ENCODE peak calls at places on chromosome 19, in eight cellular contexts. R is endodermal cell, H is Panc1, P is pancreas, F is spleen, N is neural progenitor cell, M is ascending aorta, U is A549. V is an unnamed sample. For H3K9me3, the result is how much of the 10 kb centered on the place peaks cover.

GRCh38 chr19:21023901-21024300 is 3.4 kb downstream of the ZNF430 start:
- DNase-seq in R (no peak), H (no peak), P (no peak), F (no peak), N (no peak), M (no peak), U (no peak), V (no peak)

GRCh38 chr19:12647490-12648071 is 19.0 kb downstream of the MAN2B1 start:
- DNase-seq in R (peak), H (no peak), P (peak), F (peak), N (peak), M (no peak), U (no peak), V (peak)

GRCh38 chr19:38617764-38618589 is at the start of gene MAP4K1:
- DNase-seq in R (peak), H (no peak), P (peak), F (peak), N (peak), M (peak), U (no peak), V (no peak)

GRCh38 chr19:30679286-30679685 is 307.1 kb downstream of the ZNF536 start:
- DNase-seq in R (no peak), H (no peak), P (no peak), F (no peak), N (no peak), M (no peak), U (no peak), V (no peak)

GRCh38 chr19:14073925-14074838 is 1.6 kb downstream of the MISP3 start:
- DNase-seq in R (no peak), H (no peak), P (peak), F (peak), N (no peak), M (no peak), U (no peak), V (no peak)

GRCh38 chr19:6837525-6837924 is 49.9 kb upstream of the ADGRE1 start:
- DNase-seq in R (no peak), H (no peak), P (no peak), F (no peak), N (no peak), M (no peak), U (no peak), V (no peak)

GRCh38 chr19:18477974-18478373 is 40.0 kb upstream of the ISYNA1 start:
- DNase-seq in R (no peak), H (no peak), P (no peak), F (peak), N (no peak), M (no peak), U (no peak), V (no peak)

GRCh38 chr19:19821366-19822147 is at the start of gene ZNF506:
- DNase-seq in R (peak), H (no peak), P (peak), F (peak), N (peak), M (peak), U (peak), V (peak)

GRCh38 chr19:30662211-30662861 is 290.2 kb downstream of the ZNF536 start:
- DNase-seq in R (peak), H (no peak), P (peak), F (no peak), N (no peak), M (peak), U (no peak), V (no peak)

GRCh38 chr19:4504297-4504701 is 14.0 kb downstream of the PLIN4 start:
- DNase-seq in R (no peak), H (no peak), P (no peak), F (no peak), N (no peak), M (no peak), U (no peak), V (no peak)

GRCh38 chr19:45584332-45585157 is at the start of gene OPA3:
- DNase-seq in R (peak), H (peak), P (peak), F (peak), N (peak), M (peak), U (peak), V (peak)

GRCh38 chr19:14218615-14219330 is 12.8 kb upstream of the ADGRL1 start:
- DNase-seq in R (no peak), H (no peak), P (no peak), F (no peak), N (no peak), M (no peak), U (no peak), V (no peak)

GRCh38 chr19:40575326-40575725 is 1.3 kb upstream of the SHKBP1 start:
- DNase-seq in R (no peak), H (no peak), P (no peak), F (no peak), N (no peak), M (no peak), U (no peak), V (no peak)

GRCh38 chr19:8259922-8260247 is 48.3 kb downstream of the CD320 start:
- DNase-seq in R (no peak), H (no peak), P (peak), F (peak), N (no peak), M (no peak), U (no peak), V (no peak)

GRCh38 chr19:19550972-19551861 is 13.2 kb downstream of the CILP2 start:
- DNase-seq in R (no peak), H (no peak), P (no peak), F (no peak), N (peak), M (no peak), U (no peak), V (no peak)

GRCh38 chr19:18385675-18386542 is at the start of gene GDF15:
- DNase-seq in R (peak), H (no peak), P (peak), F (peak), N (peak), M (peak), U (peak), V (no peak)

GRCh38 chr19:48632692-48633147 is 4.5 kb downstream of the DBP start:
- DNase-seq in R (peak), H (no peak), P (no peak), F (no peak), N (no peak), M (no peak), U (no peak), V (no peak)

GRCh38 chr19:48634424-48635262 is 2.5 kb downstream of the DBP start:
- DNase-seq in R (peak), H (no peak), P (peak), F (peak), N (peak), M (peak), U (peak), V (peak)

GRCh38 chr19:48635263-48635965 is 1.8 kb downstream of the DBP start:
- DNase-seq in R (peak), H (no peak), P (peak), F (peak), N (peak), M (peak), U (peak), V (peak)

GRCh38 chr19:48633148-48634035 is 3.8 kb downstream of the DBP start:
- DNase-seq in R (peak), H (no peak), P (no peak), F (no peak), N (no peak), M (no peak), U (no peak), V (no peak)

GRCh38 chr19:48634036-48634342 is 3.2 kb downstream of the DBP start:
- DNase-seq in R (no peak), H (no peak), P (no peak), F (no peak), N (no peak), M (no peak), U (no peak), V (no peak)
- H3K4me3 ChIP-seq in R (no peak), H (peak), P (no peak), F (peak), N (peak), M (peak), U (no peak), V (peak)

DNA sequence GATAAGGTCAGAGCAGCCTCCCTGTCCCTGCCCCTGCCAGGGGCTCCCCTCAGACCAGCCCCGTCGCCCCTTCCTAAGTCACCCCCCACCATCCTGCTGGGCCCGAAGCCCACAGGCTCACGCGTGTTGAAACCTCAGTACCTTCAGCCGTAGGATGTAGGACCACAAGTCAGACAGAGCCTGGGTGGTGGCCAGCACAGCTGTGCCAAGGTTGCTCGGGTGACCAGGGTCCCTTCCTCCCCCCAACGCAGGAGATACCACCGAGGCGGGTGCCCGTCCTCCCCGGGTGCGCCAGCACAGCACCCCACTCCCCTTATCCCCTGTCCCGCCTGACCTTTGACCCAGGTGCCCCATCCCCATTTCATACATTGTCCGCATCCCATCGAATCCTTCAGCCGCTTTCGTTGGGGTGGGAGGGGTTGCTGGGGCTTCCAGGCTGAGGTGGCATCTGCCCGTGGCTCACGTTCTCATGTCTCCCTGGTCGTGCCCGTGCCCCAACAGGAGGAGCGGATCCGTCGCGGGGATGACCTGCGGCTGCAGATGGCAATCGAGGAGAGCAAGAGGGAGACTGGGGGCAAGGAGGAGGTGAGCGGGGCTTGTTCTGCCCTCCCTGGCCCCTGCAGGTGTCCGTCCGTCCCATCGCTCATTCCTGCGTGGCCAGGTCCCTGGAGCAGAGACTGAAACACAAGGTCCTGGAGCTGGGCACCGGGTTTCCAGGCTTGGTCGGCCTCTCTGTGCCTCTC is 14.5 kb downstream of the EPN1 start:
- DNase-seq in R (no peak), H (no peak), P (no peak), F (peak), N (no peak), M (no peak), U (no peak), V (no peak)
- H3K27ac ChIP-seq in R (no peak), H (no peak), P (no peak), F (no peak), N (no peak), M (no peak), U (no peak), V (no peak)

DNA sequence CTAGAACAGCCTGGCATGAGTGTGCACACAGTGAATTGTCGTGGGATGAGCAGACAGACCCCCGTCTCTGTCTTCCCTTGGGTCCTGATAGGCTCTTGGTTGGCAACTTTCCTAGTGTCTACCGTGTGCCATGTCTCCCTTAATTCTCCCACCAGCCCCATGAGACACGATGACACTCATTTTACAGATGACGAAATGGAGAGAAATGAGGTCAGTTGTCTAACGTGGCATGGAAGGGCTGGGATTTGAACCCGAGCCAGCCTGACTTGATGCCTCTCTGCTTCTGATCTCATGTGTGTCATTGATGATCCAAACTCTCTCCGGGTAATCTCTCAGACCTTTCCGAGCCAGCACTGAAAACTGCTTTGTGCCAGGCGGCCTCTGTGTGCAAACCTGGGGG is 8.4 kb upstream of the KLK14 start:
- DNase-seq in R (no peak), H (no peak), P (no peak), F (no peak), N (no peak), M (no peak), U (no peak), V (no peak)
- H3K9me3 ChIP-seq in R (under half), H (under half), P (under half), F (under half), N (under half), M (under half), U (under half), V (under half)

GRCh38 chr19:10516064-10516385 is 1.2 kb downstream of the S1PR5 start:
- DNase-seq in R (no peak), H (no peak), P (no peak), F (no peak), N (no peak), M (no peak), U (no peak), V (no peak)
- H3K4me3 ChIP-seq in R (no peak), H (no peak), P (no peak), F (peak), N (no peak), M (no peak), U (no peak), V (no peak)

DNA sequence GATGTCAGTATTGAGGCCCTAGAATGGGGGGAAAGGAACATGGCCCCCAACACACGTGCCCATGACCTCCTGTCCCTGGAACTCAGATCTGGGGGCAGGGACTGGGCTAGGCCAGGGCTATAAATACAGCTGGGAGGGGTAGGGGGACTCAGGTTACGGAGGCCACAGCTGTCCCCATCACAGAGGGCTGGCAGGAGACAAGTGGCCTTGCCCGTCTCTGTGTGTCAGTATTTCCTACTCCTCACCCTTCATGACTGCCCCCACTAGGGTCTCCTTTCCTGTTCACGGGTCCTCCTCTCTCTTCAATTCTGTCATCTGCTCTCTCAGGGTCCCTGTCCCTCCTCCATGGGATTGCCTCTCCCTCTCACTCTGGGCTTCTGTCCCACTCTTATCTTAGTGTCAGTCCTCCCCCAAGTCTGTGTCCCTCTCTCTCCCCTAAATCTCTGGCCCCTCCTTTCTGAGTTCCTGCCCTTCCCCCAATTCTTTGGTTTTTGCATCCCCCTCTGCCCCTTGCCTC is 692 bp upstream of the HRC start:
- DNase-seq in R (peak), H (no peak), P (no peak), F (no peak), N (peak), M (no peak), U (no peak), V (peak)
- H3K27ac ChIP-seq in R (no peak), H (no peak), P (no peak), F (no peak), N (no peak), M (peak), U (no peak), V (peak)

GRCh38 chr19:27729332-27729731 is 1483.6 kb downstream of the UQCRFS1 start:
- DNase-seq in R (no peak), H (no peak), P (no peak), F (no peak), N (no peak), M (no peak), U (no peak), V (no peak)
- H3K9me3 ChIP-seq in R (half or more), H (under half), P (under half), F (half or more), N (half or more), M (under half), U (half or more), V (under half)

GRCh38 chr19:33441277-33441699 is 67.8 kb downstream of the CEBPG start:
- DNase-seq in R (no peak), H (no peak), P (no peak), F (peak), N (no peak), M (no peak), U (no peak), V (no peak)

GRCh38 chr19:33443638-33444195 is 70.2 kb downstream of the CEBPG start:
- DNase-seq in R (no peak), H (no peak), P (no peak), F (peak), N (no peak), M (no peak), U (no peak), V (no peak)

GRCh38 chr19:33441828-33442227 is 68.3 kb downstream of the CEBPG start:
- DNase-seq in R (no peak), H (no peak), P (no peak), F (peak), N (no peak), M (no peak), U (no peak), V (no peak)

GRCh38 chr19:33444238-33444992 is 70.9 kb downstream of the CEBPG start:
- DNase-seq in R (no peak), H (no peak), P (no peak), F (peak), N (no peak), M (no peak), U (no peak), V (no peak)

GRCh38 chr19:33442706-33443105 is 69.2 kb downstream of the CEBPG start:
- DNase-seq in R (no peak), H (no peak), P (no peak), F (peak), N (no peak), M (no peak), U (no peak), V (no peak)
- H3K4me3 ChIP-seq in R (no peak), H (no peak), P (no peak), F (no peak), N (no peak), M (no peak), U (no peak), V (no peak)

GRCh38 chr19:3034194-3034844 is 5.2 kb upstream of the TLE2 start:
- DNase-seq in R (no peak), H (no peak), P (no peak), F (no peak), N (peak), M (no peak), U (no peak), V (no peak)

GRCh38 chr19:3036119-3036794 is 7.2 kb upstream of the TLE2 start:
- DNase-seq in R (peak), H (peak), P (peak), F (peak), N (peak), M (peak), U (peak), V (peak)

GRCh38 chr19:3033595-3034193 is 4.6 kb upstream of the TLE2 start:
- DNase-seq in R (no peak), H (no peak), P (no peak), F (no peak), N (no peak), M (no peak), U (no peak), V (no peak)

GRCh38 chr19:3034845-3035541 is 5.9 kb upstream of the TLE2 start:
- DNase-seq in R (no peak), H (no peak), P (no peak), F (peak), N (peak), M (no peak), U (no peak), V (no peak)

GRCh38 chr19:3035542-3036118 is 6.5 kb upstream of the TLE2 start:
- DNase-seq in R (peak), H (peak), P (peak), F (peak), N (peak), M (peak), U (peak), V (peak)
- H3K27ac ChIP-seq in R (no peak), H (peak), P (peak), F (peak), N (peak), M (peak), U (peak), V (peak)

V was measured in gastrocnemius medialis.